ENCODE peak calls at places on chromosomes 16 and 17, in five cellular contexts. Q, P, U, W and X are unnamed samples.

GRCh38 chr17:14427914-14428639 is 127.2 kb downstream of the HS3ST3B1 start:
- DNase-seq in U (no peak), Q (no peak), W (no peak), P (peak), X (no peak)

GRCh38 chr16:48535369-48535787 is 74.6 kb downstream of the N4BP1 start:
- DNase-seq in W (no peak), U (peak), Q (no peak), P (no peak), X (no peak)

GRCh38 chr17:81470944-81471803 is 41.4 kb downstream of the ACTG1 start:
- DNase-seq in P (no peak), Q (no peak), W (no peak), U (no peak), X (no peak)

GRCh38 chr17:21360048-21360447 is 16.1 kb upstream of the KCNJ12 start:
- DNase-seq in W (no peak), P (no peak), Q (no peak), U (no peak), X (no peak)

GRCh38 chr17:47212458-47212857 is 3.3 kb downstream of the MYL4 start:
- DNase-seq in P (no peak), Q (no peak), U (no peak), W (no peak), X (no peak)

GRCh38 chr17:7293131-7293557 is 1.3 kb downstream of the YBX2 start:
- DNase-seq in W (no peak), Q (no peak), P (no peak), U (no peak), X (no peak)

GRCh38 chr17:82031885-82032627 is 578 bp downstream of the RAC3 start:
- DNase-seq in Q (peak), W (no peak), P (peak), U (no peak), X (peak)

GRCh38 chr16:86768999-86769398 is 190.7 kb downstream of the FOXL1 start:
- DNase-seq in P (no peak), Q (peak), W (peak), U (no peak), X (no peak)

GRCh38 chr17:75548839-75549238 is 23.3 kb downstream of the LLGL2 start:
- DNase-seq in Q (no peak), U (peak), W (no peak), P (no peak), X (no peak)

GRCh38 chr17:75547091-75547490 is 21.6 kb downstream of the LLGL2 start:
- DNase-seq in U (peak), Q (peak), W (no peak), P (no peak), X (no peak)

GRCh38 chr17:75551276-75551675 is 25.8 kb downstream of the LLGL2 start:
- DNase-seq in U (no peak), Q (no peak), W (no peak), P (no peak), X (no peak)

GRCh38 chr17:75550139-75550465 is 24.6 kb downstream of the LLGL2 start:
- DNase-seq in P (no peak), Q (no peak), U (no peak), W (no peak), X (no peak)

DNA sequence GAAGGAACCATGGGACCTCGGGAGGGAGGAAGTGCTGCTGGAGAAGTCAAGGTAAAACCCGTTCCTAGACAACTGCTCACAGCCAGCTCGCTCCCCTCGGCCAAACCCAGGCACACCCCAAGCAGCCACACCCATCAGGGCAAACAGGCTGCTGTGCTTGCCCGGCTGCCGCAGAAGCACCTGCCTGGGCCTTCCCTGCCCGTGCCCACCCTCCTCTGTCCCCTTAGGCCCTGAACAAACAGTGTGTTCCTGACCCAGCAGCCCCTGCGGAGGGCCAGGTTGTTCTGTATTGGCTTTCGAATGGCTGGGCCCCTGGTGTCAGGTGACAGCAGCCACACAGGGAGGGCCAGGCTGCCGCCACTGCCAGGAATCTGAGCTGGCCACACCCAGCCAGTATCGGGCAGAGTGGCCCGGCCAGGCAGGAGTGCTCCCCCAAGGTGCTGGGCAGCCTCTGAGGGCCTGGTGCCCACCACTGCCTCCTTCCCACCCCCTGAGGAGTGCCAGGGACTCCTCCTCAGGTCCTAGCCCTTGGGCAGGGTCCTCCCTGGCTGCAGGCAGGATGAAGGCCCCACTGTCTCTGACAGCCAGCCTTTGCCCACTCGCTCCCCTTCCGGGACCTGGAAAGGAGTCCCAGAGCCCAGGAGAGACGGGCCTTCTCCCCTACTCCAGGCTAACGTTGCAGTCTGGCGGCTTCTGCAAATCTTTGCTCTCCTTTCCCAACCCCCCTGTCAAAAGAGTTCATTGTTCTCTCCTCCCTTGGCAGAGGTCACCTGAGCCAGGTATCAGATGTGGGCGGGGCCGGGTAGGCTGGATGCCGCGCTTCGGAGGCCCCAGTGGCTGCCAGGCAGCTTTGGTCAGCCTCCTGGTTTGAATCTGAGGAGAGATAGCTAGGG is 24.0 kb downstream of the LLGL2 start:
- DNase-seq in P (no peak), Q (peak), U (peak), W (no peak), X (no peak)
- TF ChIP-seq POLR2A in P (peak), Q (no peak), U (no peak), W (no peak), X (no peak)

GRCh38 chr16:8763083-8763482 is 34.4 kb downstream of the TMEM186 start:
- DNase-seq in W (no peak), P (no peak), U (peak), Q (no peak), X (no peak)
- TF ChIP-seq POLR2A in W (no peak), P (no peak), U (no peak), Q (no peak), X (no peak)

GRCh38 chr16:47019563-47019962 is 46.1 kb upstream of the DNAJA2 start:
- DNase-seq in U (no peak), W (peak), P (no peak), Q (no peak), X (no peak)

GRCh38 chr16:47013910-47014309 is 40.4 kb upstream of the DNAJA2 start:
- DNase-seq in W (no peak), Q (no peak), U (no peak), P (no peak), X (no peak)

GRCh38 chr16:47017636-47018035 is 44.2 kb upstream of the DNAJA2 start:
- DNase-seq in W (no peak), Q (no peak), P (no peak), U (no peak), X (no peak)

GRCh38 chr16:47018223-47018891 is 44.9 kb upstream of the DNAJA2 start:
- DNase-seq in P (peak), W (peak), Q (peak), U (no peak), X (peak)

DNA sequence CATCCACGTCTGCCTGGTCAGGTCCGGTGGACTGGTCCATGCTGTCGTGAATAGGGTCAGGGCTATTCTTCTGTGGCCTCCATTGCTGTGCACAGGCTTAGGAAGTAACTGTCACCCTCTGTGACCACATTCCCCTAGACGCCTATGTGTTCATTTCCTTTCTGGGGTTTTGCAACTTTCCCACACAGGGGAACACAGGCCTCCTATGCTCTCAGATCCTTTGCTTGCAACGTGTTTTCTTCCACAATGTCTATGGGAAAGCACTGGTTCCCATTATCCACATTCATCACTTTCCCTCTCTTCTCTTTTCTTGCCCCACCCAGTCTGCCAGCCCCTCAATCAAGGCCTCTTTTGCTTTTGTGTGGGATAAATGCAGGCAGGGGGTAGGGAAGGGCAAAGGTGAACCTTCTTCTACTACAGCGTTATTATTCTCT is 43.2 kb upstream of the DNAJA2 start:
- DNase-seq in W (no peak), U (no peak), Q (no peak), P (no peak), X (no peak)
- TF ChIP-seq POLR2A in W (no peak), U (no peak), Q (no peak), P (no peak), X (no peak)

GRCh38 chr17:32876414-32877163 is at the start of gene MYO1D:
- DNase-seq in Q (peak), W (no peak), P (peak), U (peak), X (peak)
- TF ChIP-seq POLR2A in Q (no peak), W (peak), P (peak), U (peak), X (peak)

GRCh38 chr17:18860161-18860972 is 2.4 kb downstream of the PRPSAP2 start:
- DNase-seq in U (no peak), Q (no peak), W (no peak), P (no peak), X (no peak)

GRCh38 chr17:18857864-18858566 is at the start of gene PRPSAP2:
- DNase-seq in Q (peak), P (peak), W (peak), U (peak), X (peak)

GRCh38 chr17:18859256-18859655 is 1.3 kb downstream of the PRPSAP2 start:
- DNase-seq in P (no peak), U (no peak), Q (no peak), W (no peak), X (peak)

GRCh38 chr17:18855831-18856624 is 1.9 kb upstream of the PRPSAP2 start:
- DNase-seq in U (peak), W (peak), P (peak), Q (peak), X (peak)

DNA sequence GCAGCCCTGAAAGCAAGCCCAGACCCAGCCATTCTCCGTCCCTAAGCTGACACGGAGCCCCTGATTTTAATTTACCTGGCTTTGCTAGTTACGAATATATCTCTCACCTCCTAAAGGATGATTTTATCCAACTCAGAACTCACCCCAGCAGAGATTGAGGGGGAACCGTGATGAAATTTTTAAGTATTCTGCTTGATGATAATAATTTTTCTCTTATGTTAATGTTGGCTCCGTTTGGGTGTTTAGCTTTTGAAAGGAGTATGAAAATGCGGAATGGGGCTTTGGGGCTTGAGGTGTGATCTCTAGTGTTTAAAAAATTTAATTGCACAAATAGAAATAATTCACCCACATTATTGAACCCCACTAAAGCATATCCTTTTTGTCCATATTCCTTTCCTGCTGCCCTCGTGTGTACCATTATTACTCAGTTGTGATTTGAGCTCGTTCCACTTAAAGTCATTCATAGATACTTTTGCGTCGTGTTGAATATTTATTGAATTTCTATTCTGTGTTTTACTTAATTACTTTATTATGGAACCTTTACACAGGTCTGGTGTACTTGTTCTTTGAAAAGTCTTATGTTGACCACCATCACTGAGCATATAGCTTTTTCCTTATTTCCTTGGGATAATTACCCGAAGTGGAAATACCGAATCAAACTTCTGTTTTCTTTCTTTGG is 775 bp downstream of the PRPSAP2 start:
- DNase-seq in U (no peak), W (no peak), Q (no peak), P (no peak), X (no peak)
- TF ChIP-seq POLR2A in U (no peak), W (no peak), Q (no peak), P (no peak), X (no peak)

GRCh38 chr16:88811600-88811849 is 203 bp downstream of the APRT start:
- DNase-seq in U (no peak), P (no peak), Q (no peak), W (no peak), X (no peak)

GRCh38 chr16:88810166-88810867 is 1.4 kb downstream of the APRT start:
- DNase-seq in Q (no peak), W (no peak), U (no peak), P (no peak), X (peak)

GRCh38 chr16:88811850-88812736 is at the start of gene APRT:
- DNase-seq in P (peak), Q (peak), W (peak), U (peak), X (peak)

GRCh38 chr16:88809676-88810165 is 2.0 kb downstream of the APRT start:
- DNase-seq in P (no peak), Q (no peak), W (no peak), U (no peak), X (no peak)

DNA sequence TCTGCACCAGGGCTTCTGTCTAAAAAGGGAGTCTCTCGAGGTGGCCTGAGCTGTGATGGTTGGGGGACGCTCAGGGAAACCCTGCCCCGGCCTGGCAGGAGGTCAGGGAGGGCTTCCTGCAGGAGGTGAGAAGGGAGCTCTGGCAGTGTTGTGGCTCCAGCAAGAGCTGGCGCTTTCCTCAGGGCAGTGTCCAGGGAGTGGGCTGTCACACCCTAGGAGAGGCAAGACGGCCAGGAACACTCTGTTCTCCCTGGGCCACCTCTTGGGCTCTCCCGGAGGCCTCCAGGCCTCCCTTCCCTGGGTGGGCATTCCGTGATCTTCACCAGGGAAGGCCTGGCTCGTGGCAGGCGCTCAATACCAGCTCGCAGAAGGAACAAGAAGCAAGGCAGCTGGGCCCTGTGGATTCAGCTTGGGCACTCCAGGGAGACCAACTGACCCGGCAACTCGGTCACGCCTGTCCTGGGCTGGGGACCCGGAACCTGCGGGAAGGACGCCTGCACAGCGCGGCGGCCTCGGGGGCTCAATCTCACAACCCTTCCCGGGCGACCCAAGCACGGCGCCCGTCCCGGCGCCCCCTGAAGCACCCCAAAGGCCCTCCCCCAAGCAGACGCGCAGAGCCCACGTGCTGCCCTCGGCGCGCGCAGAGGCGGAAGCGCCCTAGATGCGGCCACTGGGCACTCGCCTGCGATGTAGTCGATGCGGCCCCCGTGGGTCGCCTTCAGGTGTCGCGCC is 694 bp downstream of the APRT start:
- DNase-seq in P (peak), W (peak), U (peak), Q (peak), X (peak)
- TF ChIP-seq POLR2A in P (peak), W (no peak), U (peak), Q (no peak), X (no peak)

DNA sequence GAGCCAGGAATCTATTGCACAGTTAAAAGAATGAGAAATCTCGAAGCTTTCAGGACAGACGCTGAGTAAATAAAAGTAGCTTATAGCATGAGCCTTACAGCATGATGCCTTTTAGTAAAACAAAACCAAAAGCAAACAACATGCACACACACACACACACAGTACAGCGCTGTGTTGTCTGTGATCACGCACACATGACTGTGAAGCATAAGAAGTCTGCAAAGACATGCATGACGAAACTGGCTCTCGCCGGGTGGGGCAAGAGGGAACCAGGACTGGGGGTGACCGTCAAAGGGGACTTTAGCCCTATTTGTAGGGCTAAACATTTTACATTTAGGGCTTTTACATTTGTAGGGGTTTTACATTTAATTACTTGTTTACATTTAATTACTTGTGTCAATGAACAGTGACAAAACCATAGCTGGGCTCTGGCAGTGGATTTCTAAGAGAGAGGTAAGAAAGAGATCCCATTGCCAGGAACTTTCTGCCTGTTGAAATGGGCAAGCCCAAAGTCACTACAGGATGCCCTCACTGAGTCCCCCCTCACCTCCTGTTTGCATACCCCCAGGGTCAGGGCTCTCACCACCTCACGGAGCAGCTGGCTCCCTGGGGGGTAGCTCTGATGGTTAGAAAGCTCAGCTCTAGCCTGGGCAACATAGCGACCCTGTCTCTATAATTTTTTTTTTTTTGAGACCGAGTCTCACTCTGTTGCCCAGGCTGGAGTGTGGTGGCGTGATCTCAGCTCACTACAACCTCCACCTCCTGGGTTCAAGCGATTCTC is 2.0 kb upstream of the TNFRSF13B start:
- DNase-seq in U (no peak), W (no peak), Q (no peak), P (peak), X (no peak)
- TF ChIP-seq POLR2A in U (no peak), W (no peak), Q (no peak), P (no peak), X (no peak)

DNA sequence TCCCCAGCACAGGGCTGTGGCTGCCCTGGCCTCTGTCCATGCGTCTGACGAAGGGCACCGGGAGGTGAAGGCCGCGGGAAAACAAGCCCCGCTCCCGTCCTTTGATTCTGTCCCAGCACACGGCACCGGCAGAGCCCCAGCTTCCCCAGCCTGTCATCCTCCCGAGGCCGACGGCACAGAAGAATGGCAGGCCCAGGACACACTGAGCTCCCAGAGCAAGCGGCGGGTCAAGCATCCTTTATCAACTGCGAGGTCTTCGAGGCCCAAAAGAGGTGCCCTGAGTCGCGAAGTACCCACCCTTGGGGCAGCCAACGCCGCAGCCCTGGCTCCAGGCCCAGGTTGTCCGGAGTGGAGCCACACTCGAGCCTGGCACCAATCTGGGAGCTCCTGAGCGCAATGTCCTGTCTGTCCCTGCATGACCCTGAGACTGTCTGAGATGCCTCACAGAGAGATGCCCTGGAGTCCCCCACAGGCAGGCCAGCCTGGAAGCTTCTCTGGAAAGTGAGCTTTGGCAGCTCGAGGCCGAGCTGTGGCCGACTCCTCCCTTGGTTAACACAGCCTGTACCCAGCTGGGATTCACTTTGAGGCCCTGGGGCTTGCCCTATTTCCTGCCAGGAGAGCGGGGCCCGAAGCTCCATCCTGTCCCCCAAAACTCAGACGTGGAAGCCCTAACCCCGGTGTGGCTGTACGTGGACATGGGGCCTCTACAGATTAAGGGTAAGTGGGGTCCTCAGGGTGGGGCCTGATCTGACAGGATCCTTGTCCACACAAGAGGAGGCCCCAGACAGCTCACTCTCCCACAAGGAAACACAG is 23.3 kb downstream of the SLC7A5 start:
- DNase-seq in P (no peak), W (no peak), U (no peak), Q (no peak), X (no peak)
- TF ChIP-seq POLR2A in P (no peak), W (no peak), U (no peak), Q (no peak), X (no peak)